ENCODE peak calls at places on chromosomes 16 and 17, in six cellular contexts. U is A549; G is OCI-LY7; T is CD4-positive, CD25-positive, alpha-beta regulatory T cell; X is GM23338; M is SK-N-SH. Z is an unnamed sample.

GRCh38 chr17:76261421-76262215 is 3.5 kb upstream of the UBALD2 start:
- DNase-seq in T (no peak), U (no peak), X (no peak), G (peak; percentile 86), M (no peak), Z (no peak)

GRCh38 chr16:19114359-19115147 is 789 bp downstream of the ITPRIPL2 start:
- DNase-seq in T (no peak), X (peak; percentile 84), G (no peak), U (peak; percentile 54), M (peak; percentile 25), Z (no peak)

GRCh38 chr16:27703545-27703944 is 153.6 kb downstream of the KATNIP start:
- DNase-seq in X (no peak), G (no peak), M (no peak), U (no peak), T (no peak), Z (no peak)

GRCh38 chr16:81848306-81848853 is 69.3 kb downstream of the PLCG2 start:
- DNase-seq in X (no peak), M (no peak), G (no peak), U (no peak), T (no peak), Z (no peak)

GRCh38 chr16:11203111-11203623 is 52.8 kb downstream of the SOCS1 start:
- DNase-seq in G (no peak), M (no peak), T (no peak), X (no peak), U (no peak), Z (no peak)

GRCh38 chr16:17962726-17963125 is 373.8 kb downstream of the NPIPA8 start:
- DNase-seq in G (no peak), T (no peak), U (no peak), M (no peak), X (no peak), Z (no peak)

GRCh38 chr17:32852811-32853210 is 24.1 kb downstream of the MYO1D start:
- DNase-seq in M (no peak), X (no peak), U (no peak), G (no peak), T (no peak), Z (no peak)

GRCh38 chr16:50560903-50561863 is 13.0 kb downstream of the NKD1 start:
- DNase-seq in T (no peak), M (no peak), G (no peak), X (no peak), U (no peak), Z (no peak)

GRCh38 chr17:21352221-21352980 is 23.8 kb upstream of the KCNJ12 start:
- DNase-seq in X (no peak), U (no peak), M (no peak), T (no peak), G (no peak), Z (no peak)

DNA sequence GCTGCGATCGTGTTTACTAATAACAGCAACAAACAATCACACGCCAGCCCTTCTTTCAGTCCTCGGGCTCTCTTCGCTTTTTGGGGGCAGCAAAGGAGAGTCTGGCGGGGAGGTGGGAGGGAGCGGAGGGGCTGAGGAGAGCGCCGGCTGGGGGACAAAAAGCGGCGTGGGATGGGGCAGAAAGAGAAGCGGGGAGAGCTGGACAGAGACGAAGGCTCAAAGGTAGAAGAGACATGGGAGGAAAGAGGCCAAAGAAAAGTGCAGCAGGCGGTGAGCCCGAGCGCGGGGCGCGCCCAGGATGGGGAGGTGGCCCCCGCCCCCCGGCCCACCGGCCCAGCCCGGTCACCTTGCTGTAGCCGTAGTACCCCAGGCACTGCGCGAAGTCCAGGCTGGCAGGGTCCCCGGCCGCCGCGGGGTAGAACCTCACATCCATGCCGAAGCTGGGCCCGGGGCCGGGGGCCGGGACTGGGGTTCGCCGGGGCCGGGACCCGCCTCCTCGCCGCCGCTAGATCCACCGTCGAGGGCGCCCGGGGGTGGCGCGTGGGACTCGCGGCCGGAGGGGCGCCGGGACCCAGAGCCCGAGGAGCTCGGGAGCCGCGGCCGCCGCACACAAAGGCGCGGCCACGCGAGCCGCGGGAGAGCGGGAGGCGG is 527 bp downstream of the TOX3 start:
- DNase-seq in T (no peak), M (peak; percentile 48), G (no peak), U (no peak), X (peak; percentile 73), Z (no peak)
- H3K4me3 ChIP-seq in T (no peak overlapping the region), M (no peak overlapping the region), G (no peak overlapping the region), U (peak overlapping the region; percentile 62), X (peak overlapping the region; percentile 76), Z (no peak overlapping the region)

GRCh38 chr17:62161405-62162148 is 96.5 kb upstream of the MED13 start:
- DNase-seq in G (no peak), T (no peak), M (peak; percentile 47), X (no peak), U (no peak), Z (no peak)
- H3K4me3 ChIP-seq in G (no peak overlapping the region), T (no peak overlapping the region), M (no peak overlapping the region), X (no peak overlapping the region), U (no peak overlapping the region), Z (no peak overlapping the region)

DNA sequence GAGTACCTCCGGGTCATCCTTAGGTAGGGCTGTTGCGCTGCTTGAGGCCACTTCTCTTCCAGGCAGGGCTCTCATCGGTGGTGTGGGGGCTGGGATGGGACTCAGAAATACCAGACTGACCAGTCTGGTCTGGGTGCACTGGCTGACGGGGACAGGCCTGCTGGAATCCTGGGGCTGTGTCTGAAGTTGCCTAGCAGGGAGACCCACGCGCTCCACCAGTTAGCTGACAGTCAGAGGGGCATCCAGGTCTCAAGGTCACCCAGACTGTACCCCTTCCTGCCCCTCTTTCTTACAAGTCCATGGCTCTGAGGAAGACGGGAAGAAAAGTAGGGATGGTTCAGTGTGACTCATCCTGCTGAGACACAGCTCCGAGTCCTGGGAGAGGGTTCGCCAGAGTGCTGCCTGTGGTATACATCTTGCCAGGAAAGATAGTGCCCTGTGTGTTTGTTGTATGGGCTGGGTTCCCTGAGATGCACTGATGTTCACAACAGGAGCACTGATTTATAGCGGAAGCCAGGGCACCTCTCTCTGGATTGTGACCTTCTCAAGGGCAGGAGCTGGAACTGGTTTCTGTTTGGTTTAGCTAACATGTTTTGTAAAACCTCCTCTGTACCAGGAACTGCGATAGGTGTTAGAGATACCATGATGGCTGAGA is 97.7 kb downstream of the OR1D5 start:
- DNase-seq in M (peak; percentile 72), X (no peak), U (peak; percentile 90), T (no peak), G (no peak), Z (no peak)
- H3K4me3 ChIP-seq in M (no peak overlapping the region), X (no peak overlapping the region), U (no peak overlapping the region), T (no peak overlapping the region), G (no peak overlapping the region), Z (no peak overlapping the region)

DNA sequence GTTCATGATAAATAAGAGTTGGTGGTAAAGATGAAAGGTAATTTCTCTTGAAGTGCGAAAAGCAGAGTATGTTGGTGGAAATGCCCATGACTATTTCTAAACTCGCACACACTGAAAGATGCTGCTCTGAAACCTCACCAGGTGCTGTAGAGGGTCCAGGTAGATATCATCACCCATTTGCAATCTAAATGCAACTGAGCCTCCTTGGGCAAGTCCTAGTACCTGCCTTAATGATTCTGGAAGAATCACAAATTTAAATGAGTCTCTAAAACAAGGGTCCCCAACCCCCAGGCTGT is 5.9 kb upstream of the MMD start:
- DNase-seq in M (no peak), G (no peak), T (no peak), U (no peak), X (no peak), Z (no peak)
- H3K4me3 ChIP-seq in M (no peak overlapping the region), G (no peak overlapping the region), T (no peak overlapping the region), U (no peak overlapping the region), X (no peak overlapping the region), Z (no peak overlapping the region)

DNA sequence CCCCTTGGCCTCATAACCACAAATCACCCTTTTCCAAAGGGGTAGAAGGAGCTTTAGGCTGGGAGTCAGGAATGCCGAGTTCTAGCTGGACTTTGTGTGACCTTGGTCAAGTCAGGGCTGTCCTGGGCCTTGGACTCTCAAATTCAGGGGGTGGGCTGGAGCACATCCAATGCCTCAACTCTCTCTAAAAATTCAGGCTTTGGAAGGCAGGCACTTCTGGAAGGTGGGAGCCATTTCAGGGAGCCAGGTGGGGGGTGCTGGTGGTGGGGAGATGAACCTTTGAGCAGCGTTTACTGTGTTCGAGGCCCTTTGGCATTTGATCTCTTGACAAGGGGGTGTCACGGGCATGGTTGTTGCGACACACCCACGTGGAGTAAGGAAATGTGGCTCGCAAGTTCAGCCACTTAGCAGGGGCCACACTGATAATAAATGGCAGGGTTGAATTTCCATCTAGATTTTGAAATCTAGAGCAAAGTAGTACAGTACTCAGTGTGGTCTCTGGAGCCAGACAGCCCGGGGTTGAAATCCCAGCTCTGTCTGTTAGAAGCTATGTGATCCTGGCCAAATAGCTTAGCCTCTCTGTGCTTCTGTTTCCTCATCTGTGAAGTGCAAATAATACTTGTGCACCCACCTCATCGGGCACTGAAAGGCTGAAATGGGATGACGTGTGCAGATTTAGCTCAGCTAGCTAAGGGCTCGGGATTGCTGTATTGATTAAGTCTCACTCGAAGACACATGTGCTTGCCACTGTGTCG is 47.1 kb upstream of the CIBAR2 start:
- DNase-seq in U (no peak), G (no peak), M (no peak), T (no peak), X (no peak), Z (no peak)
- H3K4me3 ChIP-seq in U (no peak overlapping the region), G (no peak overlapping the region), M (no peak overlapping the region), T (no peak overlapping the region), X (no peak overlapping the region), Z (no peak overlapping the region)

GRCh38 chr16:70804153-70804728 is 3.3 kb upstream of the VAC14 start:
- DNase-seq in G (no peak), T (no peak), M (no peak), X (no peak), U (no peak), Z (no peak)
- H3K4me3 ChIP-seq in G (no peak overlapping the region), T (no peak overlapping the region), M (no peak overlapping the region), X (no peak overlapping the region), U (no peak overlapping the region), Z (no peak overlapping the region)

GRCh38 chr16:68249361-68249760 is 4.2 kb downstream of the PLA2G15 start:
- DNase-seq in G (no peak), T (no peak), U (no peak), X (no peak), M (no peak), Z (no peak)

GRCh38 chr16:68246671-68247070 is 1.5 kb downstream of the PLA2G15 start:
- DNase-seq in X (no peak), U (no peak), M (no peak), G (no peak), T (no peak), Z (no peak)

GRCh38 chr16:68246121-68246520 is 948 bp downstream of the PLA2G15 start:
- DNase-seq in U (no peak), T (no peak), G (no peak), M (no peak), X (no peak), Z (no peak)

GRCh38 chr16:68247932-68248331 is 2.8 kb downstream of the PLA2G15 start:
- DNase-seq in T (no peak), G (no peak), X (no peak), U (no peak), M (no peak), Z (no peak)

GRCh38 chr16:68247400-68247799 is 2.2 kb downstream of the PLA2G15 start:
- DNase-seq in U (no peak), T (no peak), M (no peak), X (no peak), G (no peak), Z (no peak)
- H3K4me3 ChIP-seq in U (no peak overlapping the region), T (no peak overlapping the region), M (no peak overlapping the region), X (no peak overlapping the region), G (peak overlapping the region; percentile 80), Z (no peak overlapping the region)